ENCODE peak calls at places on chromosomes 7 and 10, in four cellular contexts. L, R, W and K are unnamed samples.

GRCh38 chr10:100817268-100817839 is 72.0 kb downstream of the PAX2 start:
- DNase-seq in L (no peak), R (no peak), W (no peak), K (no peak)

GRCh38 chr10:118835682-118836326 is 81.0 kb upstream of the CACUL1 start:
- DNase-seq in L (no peak), R (no peak), W (no peak), K (peak)

GRCh38 chr10:62627985-62628384 is 176.5 kb upstream of the ADO start:
- DNase-seq in L (no peak), R (no peak), W (no peak), K (no peak)

GRCh38 chr10:113552723-113553122 is at the start of gene HABP2:
- DNase-seq in L (no peak), R (no peak), W (no peak), K (no peak)

GRCh38 chr10:86946215-86947170 is 10.9 kb downstream of the MMRN2 start:
- DNase-seq in L (no peak), R (no peak), W (no peak), K (no peak)

GRCh38 chr7:18357691-18358090 is 137.9 kb upstream of the HDAC9 start:
- DNase-seq in L (no peak), R (no peak), W (peak), K (peak)

GRCh38 chr10:127919418-127920191 is 12.7 kb downstream of the PTPRE start:
- DNase-seq in L (no peak), R (peak), W (no peak), K (peak)

GRCh38 chr10:110737886-110738634 is 93.9 kb downstream of the RBM20 start:
- DNase-seq in L (no peak), R (no peak), W (no peak), K (peak)

GRCh38 chr10:96299383-96299782 is 4.9 kb upstream of the DNTT start:
- DNase-seq in L (no peak), R (peak), W (no peak), K (no peak)

GRCh38 chr10:113753020-113753692 is 1.7 kb downstream of the PLEKHS1 start:
- DNase-seq in L (no peak), R (no peak), W (peak), K (peak)

GRCh38 chr10:89516149-89516832 is 19.1 kb downstream of the SLC16A12 start:
- DNase-seq in L (no peak), R (no peak), W (no peak), K (peak)

GRCh38 chr10:49298990-49299815 is at the start of gene C10orf71:
- DNase-seq in L (no peak), R (no peak), W (no peak), K (no peak)

GRCh38 chr7:92834661-92835139 is 1.7 kb downstream of the CDK6 start:
- DNase-seq in L (peak), R (no peak), W (no peak), K (no peak)

GRCh38 chr7:157219154-157219553 is 80.4 kb downstream of the UBE3C start:
- DNase-seq in L (no peak), R (no peak), W (no peak), K (no peak)

GRCh38 chr10:4671451-4672145 is 154.4 kb upstream of the AKR1E2 start:
- DNase-seq in L (no peak), R (no peak), W (no peak), K (peak)

GRCh38 chr7:4809091-4809591 is 33.7 kb downstream of the AP5Z1 start:
- DNase-seq in L (no peak), R (no peak), W (no peak), K (no peak)

GRCh38 chr10:113644185-113645120 is 19.4 kb downstream of the NRAP start:
- DNase-seq in L (no peak), R (no peak), W (no peak), K (peak)

GRCh38 chr10:103652599-103653281 is 159.2 kb downstream of the NEURL1 start:
- DNase-seq in L (no peak), R (no peak), W (no peak), K (no peak)

GRCh38 chr10:70761031-70761601 is 24.1 kb downstream of the TBATA start:
- DNase-seq in L (no peak), R (no peak), W (no peak), K (no peak)

GRCh38 chr10:59362184-59362966 is at the start of gene FAM13C:
- DNase-seq in L (peak), R (peak), W (peak), K (peak)

GRCh38 chr7:94003446-94004023 is 620 bp downstream of the BET1 start:
- DNase-seq in L (no peak), R (no peak), W (peak), K (peak)

GRCh38 chr7:44287488-44288380 is 37.7 kb downstream of the CAMK2B start:
- DNase-seq in L (no peak), R (no peak), W (no peak), K (no peak)